ENCODE peak calls at places on chromosomes 3 and 15, in six cellular contexts. C, B, O, A, G and N are unnamed samples.

GRCh38 chr3:12187448-12188327 is 29.0 kb upstream of the TIMP4 start:
- DNase-seq in C (no peak), B (peak), A (no peak), G (no peak), O (peak), N (no peak)

GRCh38 chr3:53747559-53747958 is 98.7 kb downstream of the CHDH start:
- DNase-seq in G (no peak), O (no peak), C (no peak), B (no peak), A (no peak), N (no peak)

GRCh38 chr15:58484794-58485600 is 53.2 kb downstream of the LIPC start:
- DNase-seq in G (no peak), O (no peak), C (no peak), B (no peak), A (no peak), N (no peak)

GRCh38 chr3:128449111-128449638 is 17.5 kb downstream of the DNAJB8 start:
- DNase-seq in O (peak), B (no peak), A (no peak), G (no peak), C (no peak), N (no peak)

GRCh38 chr15:63482874-63483323 is 21.5 kb upstream of the USP3 start:
- DNase-seq in C (no peak), A (no peak), O (no peak), G (peak), B (no peak), N (no peak)

GRCh38 chr3:182412066-182412465 is 381.2 kb upstream of the ATP11B start:
- DNase-seq in A (no peak), B (no peak), O (no peak), C (no peak), G (no peak), N (no peak)

GRCh38 chr3:24662449-24663345 is 168.0 kb upstream of the THRB start:
- DNase-seq in C (no peak), O (no peak), G (no peak), B (no peak), A (peak), N (no peak)

GRCh38 chr3:13782501-13782900 is 97.4 kb downstream of the WNT7A start:
- DNase-seq in B (no peak), G (no peak), A (no peak), O (peak), C (no peak), N (no peak)

GRCh38 chr3:43185656-43186375 is 79.9 kb upstream of the POMGNT2 start:
- DNase-seq in O (peak), G (no peak), B (peak), C (no peak), A (no peak), N (peak)

GRCh38 chr15:30930422-30930821 is 26.7 kb downstream of the FAN1 start:
- DNase-seq in B (no peak), A (no peak), O (no peak), G (no peak), C (no peak), N (no peak)

GRCh38 chr3:18527691-18528090 is 102.6 kb upstream of the SATB1 start:
- DNase-seq in B (no peak), G (no peak), C (no peak), O (no peak), A (no peak), N (no peak)

GRCh38 chr3:37137516-37137915 is 36.9 kb downstream of the LRRFIP2 start:
- DNase-seq in C (no peak), G (no peak), A (no peak), B (no peak), O (no peak), N (no peak)

GRCh38 chr3:174973465-174973864 is 114.3 kb downstream of the NAALADL2 start:
- DNase-seq in B (no peak), C (no peak), O (no peak), G (no peak), A (no peak), N (no peak)

GRCh38 chr3:197428117-197428761 is 127.5 kb downstream of the BDH1 start:
- DNase-seq in G (peak), B (peak), A (no peak), C (no peak), O (peak), N (peak)

GRCh38 chr3:64179249-64179648 is 46.0 kb downstream of the PRICKLE2 start:
- DNase-seq in B (no peak), O (no peak), G (no peak), A (no peak), C (no peak), N (no peak)

GRCh38 chr3:66675383-66675782 is 174.6 kb upstream of the LRIG1 start:
- DNase-seq in A (no peak), B (peak), O (no peak), G (no peak), C (no peak), N (peak)

GRCh38 chr3:65732060-65732933 is 306.4 kb downstream of the MAGI1 start:
- DNase-seq in G (peak), B (peak), C (peak), A (no peak), O (peak), N (peak)

GRCh38 chr3:69288161-69288895 is 97.6 kb downstream of the FRMD4B start:
- DNase-seq in B (no peak), C (no peak), G (no peak), O (peak), A (no peak), N (no peak)

GRCh38 chr3:151925876-151926275 is 52.4 kb downstream of the SUCNR1 start:
- DNase-seq in A (no peak), G (peak), O (peak), B (peak), C (no peak), N (peak)

GRCh38 chr3:31946484-31947081 is 34.5 kb downstream of the OSBPL10 start:
- DNase-seq in G (no peak), A (no peak), B (no peak), C (no peak), O (no peak), N (no peak)

GRCh38 chr3:183269345-183269744 is 16.3 kb downstream of the B3GNT5 start:
- DNase-seq in C (no peak), A (no peak), G (no peak), O (no peak), B (no peak), N (no peak)

GRCh38 chr3:58350627-58351013 is 17.9 kb downstream of the PXK start:
- DNase-seq in A (no peak), C (no peak), G (no peak), O (no peak), B (peak), N (no peak)

GRCh38 chr3:72797773-72798543 is 50.3 kb downstream of the SHQ1 start:
- DNase-seq in A (peak), O (peak), C (no peak), B (peak), G (no peak), N (no peak)

GRCh38 chr15:93241696-93242585 is 152.9 kb upstream of the RGMA start:
- DNase-seq in B (no peak), O (no peak), G (no peak), C (no peak), A (no peak), N (no peak)

GRCh38 chr3:37819591-37819990 is 42.1 kb upstream of the CTDSPL start:
- DNase-seq in A (no peak), G (no peak), O (no peak), C (no peak), B (peak), N (no peak)

GRCh38 chr3:167148121-167148520 is 232.0 kb downstream of the ZBBX start:
- DNase-seq in A (no peak), G (no peak), B (no peak), C (no peak), O (no peak), N (no peak)

GRCh38 chr15:23073890-23074631 is 34.7 kb upstream of the TUBGCP5 start:
- DNase-seq in C (no peak), A (peak), G (no peak), O (no peak), B (no peak), N (no peak)

GRCh38 chr15:101449471-101450425 is 39.8 kb downstream of the PCSK6 start:
- DNase-seq in B (no peak), O (no peak), A (no peak), C (no peak), G (no peak), N (no peak)

GRCh38 chr3:106792716-106793115 is 584.5 kb upstream of the CCDC54 start:
- DNase-seq in A (no peak), G (no peak), B (no peak), C (no peak), O (no peak), N (no peak)

GRCh38 chr15:73265536-73266153 is 103.1 kb downstream of the HCN4 start:
- DNase-seq in B (peak), G (peak), O (peak), A (no peak), C (no peak), N (no peak)

GRCh38 chr3:134419214-134419965 is 45.1 kb upstream of the AMOTL2 start:
- DNase-seq in G (no peak), O (no peak), C (no peak), A (no peak), B (no peak), N (no peak)

GRCh38 chr3:189488241-189488767 is 142.9 kb upstream of the TP63 start:
- DNase-seq in G (peak), B (peak), O (no peak), A (no peak), C (peak), N (no peak)

GRCh38 chr15:64909546-64909945 is 2.2 kb upstream of the ANKDD1A start:
- DNase-seq in C (no peak), G (no peak), B (no peak), O (no peak), A (no peak), N (no peak)

GRCh38 chr15:64915518-64916227 is 4.0 kb downstream of the ANKDD1A start:
- DNase-seq in A (no peak), C (no peak), G (no peak), B (no peak), O (no peak), N (no peak)

GRCh38 chr15:64912926-64913325 is 1.2 kb downstream of the ANKDD1A start:
- DNase-seq in G (no peak), A (no peak), O (no peak), B (no peak), C (no peak), N (no peak)

GRCh38 chr15:64911317-64912186 is at the start of gene ANKDD1A:
- DNase-seq in G (peak), B (peak), A (peak), O (peak), C (no peak), N (no peak)

DNA sequence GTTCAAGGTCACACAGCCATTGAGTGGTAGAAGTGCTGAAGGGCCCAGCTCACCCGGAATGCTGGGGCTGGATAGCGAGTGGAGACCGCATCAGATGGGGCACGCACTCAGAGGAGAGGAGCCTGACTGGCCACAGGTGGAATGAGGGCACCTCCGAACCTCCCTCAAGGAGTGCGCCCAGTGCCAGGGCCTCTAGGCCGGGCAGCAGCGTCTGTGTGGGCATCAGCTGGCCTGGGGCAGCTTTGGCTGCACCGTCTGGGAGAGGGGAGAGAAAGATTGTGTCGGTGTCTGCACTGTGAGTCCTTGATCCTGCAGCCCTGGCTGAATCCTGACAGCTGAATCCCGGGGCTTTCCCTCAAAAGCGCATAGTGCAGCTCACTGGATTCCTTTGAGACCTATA is 677 bp downstream of the ANKDD1A start:
- DNase-seq in B (no peak), A (no peak), G (no peak), O (no peak), C (no peak), N (no peak)
- H3K4me3 ChIP-seq in B (no peak), A (peak), G (peak), O (no peak), C (peak), N (no peak)

GRCh38 chr15:56806147-56806536 is 72.8 kb upstream of the ZNF280D start:
- DNase-seq in C (no peak), G (no peak), B (no peak), O (no peak), A (no peak), N (no peak)
- H3K4me3 ChIP-seq in C (peak), G (peak), B (no peak), O (no peak), A (no peak), N (no peak)

DNA sequence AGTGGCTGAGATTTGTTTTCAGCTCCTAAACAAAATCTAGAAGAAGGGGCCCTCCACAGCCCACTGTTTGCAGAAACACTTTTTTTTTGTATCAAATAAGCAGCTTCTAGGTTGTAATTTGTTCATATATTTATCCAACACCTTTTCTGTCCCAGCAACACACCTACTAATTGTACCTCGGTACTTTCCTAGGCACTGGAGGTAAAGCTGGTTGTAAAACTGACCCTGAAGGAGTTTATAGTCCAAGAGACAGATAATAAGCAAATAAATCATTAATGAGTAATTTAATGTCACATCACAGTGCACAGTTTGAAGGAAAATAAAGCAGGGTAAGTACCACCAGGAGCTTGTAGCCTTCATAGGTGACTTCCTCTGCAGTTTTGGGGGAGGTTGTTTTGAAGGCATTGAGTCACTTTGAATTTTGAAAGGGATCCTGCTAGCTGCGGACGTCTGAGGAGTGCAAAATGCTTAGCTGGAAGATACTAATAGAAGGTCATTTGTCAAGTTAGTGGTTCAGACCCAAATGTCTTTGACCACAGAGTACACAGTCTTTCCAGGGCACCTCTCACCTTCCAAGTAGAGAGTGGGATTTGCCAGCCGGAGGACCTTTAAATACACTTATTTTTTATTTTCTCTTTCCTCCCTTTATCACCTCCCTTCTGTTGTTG is 53.7 kb downstream of the CMSS1 start:
- DNase-seq in O (no peak), A (no peak), B (no peak), C (no peak), G (no peak), N (no peak)
- H3K4me3 ChIP-seq in O (no peak), A (peak), B (no peak), C (no peak), G (no peak), N (no peak)

DNA sequence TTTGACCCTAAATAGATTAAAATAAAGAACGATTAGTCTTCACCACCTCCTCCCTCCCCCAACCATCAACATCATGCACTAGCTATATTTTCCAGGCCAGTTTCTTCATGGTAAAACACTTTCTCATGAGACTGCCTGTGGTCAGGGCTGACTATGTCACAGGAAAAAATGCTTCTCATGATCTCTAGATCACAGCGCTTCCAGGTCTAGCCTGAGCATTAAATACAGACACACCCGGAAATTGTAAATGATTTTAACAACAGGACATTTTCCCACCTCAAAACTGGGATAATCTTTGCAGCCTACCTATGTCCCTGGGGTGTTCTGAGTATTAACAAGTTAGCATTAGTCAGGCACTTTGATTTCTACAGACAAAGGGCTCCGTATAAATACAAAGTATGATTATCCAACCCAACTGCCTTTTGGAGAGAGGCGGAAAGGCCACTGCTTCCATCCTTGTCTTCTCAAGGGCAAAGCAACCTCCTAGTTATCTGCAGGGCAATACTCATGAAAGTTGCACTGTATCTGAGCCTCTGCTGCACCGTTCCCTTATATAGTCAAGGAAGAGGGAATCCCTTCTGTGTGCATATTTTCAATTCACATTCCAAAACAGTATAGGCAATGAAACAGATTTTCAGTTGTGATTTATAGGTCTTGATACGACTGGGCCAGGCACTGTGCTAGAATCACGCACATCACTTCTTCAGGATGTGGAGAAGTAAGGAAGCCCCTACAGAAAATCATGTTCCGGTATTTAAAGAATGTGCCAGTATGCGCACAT is 455.9 kb downstream of the FOXP1 start:
- DNase-seq in G (no peak), B (peak), A (no peak), C (no peak), O (peak), N (no peak)
- H3K4me3 ChIP-seq in G (no peak), B (no peak), A (peak), C (no peak), O (no peak), N (no peak)

DNA sequence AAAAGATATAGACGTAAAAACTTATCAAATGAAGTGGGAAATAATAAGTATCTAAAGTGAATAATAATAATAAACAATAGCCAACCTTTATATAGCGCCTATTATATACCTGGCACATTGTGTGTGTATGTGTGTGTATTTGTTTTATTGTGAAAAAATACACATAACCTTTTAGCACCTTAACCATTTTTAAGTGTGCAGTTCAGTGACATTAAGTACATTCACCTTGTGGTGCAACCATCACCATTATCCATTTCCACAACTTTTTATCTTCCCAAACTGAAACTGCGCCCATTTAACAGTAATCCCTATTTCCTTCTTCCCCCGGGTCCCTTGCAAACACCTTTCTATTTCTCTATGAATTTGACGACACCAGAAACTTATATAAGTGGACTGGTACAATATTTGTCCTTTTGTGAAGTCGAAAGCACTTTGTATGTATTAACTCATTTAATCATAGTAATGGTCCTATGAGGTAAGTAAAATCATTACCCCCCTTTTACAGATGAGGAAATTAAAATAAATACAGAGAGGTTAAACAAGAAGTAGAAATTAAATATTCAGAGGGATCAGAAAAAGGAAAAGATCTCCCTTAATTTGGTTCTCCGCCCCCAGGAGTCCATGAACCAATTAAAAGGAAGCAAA is 33.5 kb downstream of the GJD2 start:
- DNase-seq in G (no peak), B (no peak), A (no peak), C (no peak), O (no peak), N (no peak)
- H3K4me3 ChIP-seq in G (peak), B (no peak), A (no peak), C (no peak), O (peak), N (no peak)

GRCh38 chr3:46375214-46375613 is 4.5 kb downstream of the CCR5 start:
- DNase-seq in B (no peak), O (no peak), A (no peak), C (no peak), G (no peak), N (no peak)
- H3K4me3 ChIP-seq in B (no peak), O (no peak), A (no peak), C (no peak), G (no peak), N (no peak)

DNA sequence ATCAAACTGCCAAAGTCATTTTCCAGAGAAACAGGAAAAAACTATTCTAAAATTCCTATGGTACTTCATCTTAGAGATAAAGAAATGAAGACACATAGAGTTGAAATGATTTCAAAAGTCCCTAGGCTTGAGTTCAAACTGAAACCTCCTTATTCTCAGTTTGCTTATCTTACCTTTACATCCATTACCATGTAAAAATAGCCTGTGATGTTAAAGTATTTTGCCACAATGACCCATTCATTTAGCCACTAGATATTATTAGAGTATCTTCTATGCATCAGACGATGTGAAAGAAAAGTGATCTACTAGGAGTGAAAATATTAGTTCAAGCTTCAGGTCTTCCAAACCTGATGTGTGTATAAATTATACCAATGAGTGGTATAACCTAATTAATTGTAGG is 55.1 kb upstream of the TTC14 start:
- DNase-seq in C (no peak), O (no peak), G (no peak), A (no peak), B (no peak), N (no peak)
- H3K4me3 ChIP-seq in C (no peak), O (no peak), G (no peak), A (no peak), B (no peak), N (no peak)

DNA sequence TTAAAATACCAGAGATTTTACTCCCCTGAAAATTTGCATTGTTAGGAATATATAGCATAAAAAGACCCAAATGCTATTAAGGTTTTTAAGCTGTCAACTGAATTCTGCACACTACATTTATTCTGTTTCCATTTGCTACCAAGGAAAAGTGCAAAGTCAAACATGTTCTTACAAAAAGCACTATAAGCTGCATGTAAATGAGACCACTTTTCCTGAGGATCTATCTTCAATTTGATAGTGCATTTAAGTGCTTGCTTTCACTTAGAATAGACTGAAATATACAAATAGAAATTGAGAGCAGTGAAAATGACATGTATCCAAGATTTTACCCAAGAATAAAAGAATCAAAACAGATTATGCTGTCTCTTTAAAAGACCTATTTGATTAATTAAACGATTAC is 1216.2 kb downstream of the ROBO2 start:
- DNase-seq in O (no peak), G (no peak), C (no peak), A (no peak), B (no peak), N (no peak)
- H3K4me3 ChIP-seq in O (no peak), G (no peak), C (no peak), A (no peak), B (no peak), N (no peak)